ENCODE peak calls at places on chromosomes 5 and 9, in eight cellular contexts. One of them, this sample, is unnamed.

GRCh38 chr5:170986598-170986997 is 124.8 kb downstream of the RANBP17 start:
- DNase-seq in aorta: no peak
- DNase-seq in H7: no peak
- DNase-seq in CD4-positive, CD25-positive, alpha-beta regulatory T cell: peak
- DNase-seq in cardiac fibroblast: peak
- DNase-seq in fibroblast of lung: peak
- DNase-seq in K562: no peak
- DNase-seq in left ventricle myocardium inferior: no peak
- DNase-seq in this sample: peak

GRCh38 chr9:95457769-95458168 is 59.0 kb downstream of the PTCH1 start:
- DNase-seq in aorta: no peak
- DNase-seq in H7: no peak
- DNase-seq in CD4-positive, CD25-positive, alpha-beta regulatory T cell: no peak
- DNase-seq in cardiac fibroblast: no peak
- DNase-seq in fibroblast of lung: peak
- DNase-seq in K562: no peak
- DNase-seq in left ventricle myocardium inferior: no peak
- DNase-seq in this sample: no peak

GRCh38 chr9:3879315-3879714 is 353.5 kb upstream of the RFX3 start:
- DNase-seq in aorta: no peak
- DNase-seq in H7: no peak
- DNase-seq in CD4-positive, CD25-positive, alpha-beta regulatory T cell: no peak
- DNase-seq in cardiac fibroblast: no peak
- DNase-seq in fibroblast of lung: no peak
- DNase-seq in K562: no peak
- DNase-seq in left ventricle myocardium inferior: no peak
- DNase-seq in this sample: no peak

GRCh38 chr5:112419596-112420110 is 576 bp upstream of the EPB41L4A start:
- DNase-seq in aorta: peak
- DNase-seq in H7: peak
- DNase-seq in CD4-positive, CD25-positive, alpha-beta regulatory T cell: no peak
- DNase-seq in cardiac fibroblast: peak
- DNase-seq in fibroblast of lung: peak
- DNase-seq in K562: peak
- DNase-seq in left ventricle myocardium inferior: peak
- DNase-seq in this sample: peak

GRCh38 chr5:57349214-57349613 is 133.4 kb downstream of the ACTBL2 start:
- DNase-seq in aorta: no peak
- DNase-seq in H7: no peak
- DNase-seq in CD4-positive, CD25-positive, alpha-beta regulatory T cell: no peak
- DNase-seq in cardiac fibroblast: peak
- DNase-seq in fibroblast of lung: peak
- DNase-seq in K562: no peak
- DNase-seq in left ventricle myocardium inferior: no peak
- DNase-seq in this sample: peak

GRCh38 chr9:36456480-36457115 is 56.5 kb upstream of the RNF38 start:
- DNase-seq in aorta: no peak
- DNase-seq in H7: no peak
- DNase-seq in CD4-positive, CD25-positive, alpha-beta regulatory T cell: no peak
- DNase-seq in cardiac fibroblast: peak
- DNase-seq in fibroblast of lung: peak
- DNase-seq in K562: peak
- DNase-seq in left ventricle myocardium inferior: no peak
- DNase-seq in this sample: no peak

GRCh38 chr5:110321117-110321516 is 405.4 kb downstream of the TMEM232 start:
- DNase-seq in aorta: no peak
- DNase-seq in H7: no peak
- DNase-seq in CD4-positive, CD25-positive, alpha-beta regulatory T cell: no peak
- DNase-seq in cardiac fibroblast: no peak
- DNase-seq in fibroblast of lung: peak
- DNase-seq in K562: no peak
- DNase-seq in left ventricle myocardium inferior: no peak
- DNase-seq in this sample: no peak

GRCh38 chr9:135815433-135816178 is 91.7 kb downstream of the CAMSAP1 start:
- DNase-seq in aorta: peak
- DNase-seq in H7: no peak
- DNase-seq in CD4-positive, CD25-positive, alpha-beta regulatory T cell: no peak
- DNase-seq in cardiac fibroblast: no peak
- DNase-seq in fibroblast of lung: no peak
- DNase-seq in K562: no peak
- DNase-seq in left ventricle myocardium inferior: no peak
- DNase-seq in this sample: no peak

GRCh38 chr9:99181621-99182020 is 40.1 kb downstream of the ALG2 start:
- DNase-seq in aorta: no peak
- DNase-seq in H7: no peak
- DNase-seq in CD4-positive, CD25-positive, alpha-beta regulatory T cell: no peak
- DNase-seq in cardiac fibroblast: peak
- DNase-seq in fibroblast of lung: peak
- DNase-seq in K562: no peak
- DNase-seq in left ventricle myocardium inferior: no peak
- DNase-seq in this sample: peak

GRCh38 chr9:14608521-14608920 is 84.7 kb downstream of the ZDHHC21 start:
- DNase-seq in aorta: no peak
- DNase-seq in H7: no peak
- DNase-seq in CD4-positive, CD25-positive, alpha-beta regulatory T cell: no peak
- DNase-seq in cardiac fibroblast: no peak
- DNase-seq in fibroblast of lung: no peak
- DNase-seq in K562: no peak
- DNase-seq in left ventricle myocardium inferior: no peak
- DNase-seq in this sample: no peak

GRCh38 chr9:3906437-3907213 is 380.8 kb upstream of the RFX3 start:
- DNase-seq in aorta: no peak
- DNase-seq in H7: no peak
- DNase-seq in CD4-positive, CD25-positive, alpha-beta regulatory T cell: no peak
- DNase-seq in cardiac fibroblast: peak
- DNase-seq in fibroblast of lung: peak
- DNase-seq in K562: no peak
- DNase-seq in left ventricle myocardium inferior: no peak
- DNase-seq in this sample: no peak

GRCh38 chr5:1503301-1504243 is 20.2 kb downstream of the LPCAT1 start:
- DNase-seq in aorta: no peak
- DNase-seq in H7: no peak
- DNase-seq in CD4-positive, CD25-positive, alpha-beta regulatory T cell: peak
- DNase-seq in cardiac fibroblast: peak
- DNase-seq in fibroblast of lung: peak
- DNase-seq in K562: no peak
- DNase-seq in left ventricle myocardium inferior: peak
- DNase-seq in this sample: peak

GRCh38 chr9:107486674-107487520 is 2.7 kb downstream of the KLF4 start:
- DNase-seq in aorta: no peak
- DNase-seq in H7: no peak
- DNase-seq in CD4-positive, CD25-positive, alpha-beta regulatory T cell: no peak
- DNase-seq in cardiac fibroblast: no peak
- DNase-seq in fibroblast of lung: no peak
- DNase-seq in K562: no peak
- DNase-seq in left ventricle myocardium inferior: peak
- DNase-seq in this sample: no peak
- H3K4me3 ChIP-seq in aorta: no peak
- H3K4me3 ChIP-seq in H7: peak
- H3K4me3 ChIP-seq in CD4-positive, CD25-positive, alpha-beta regulatory T cell: no peak
- H3K4me3 ChIP-seq in cardiac fibroblast: peak
- H3K4me3 ChIP-seq in fibroblast of lung: peak
- H3K4me3 ChIP-seq in K562: no peak
- H3K4me3 ChIP-seq in left ventricle myocardium inferior: peak
- H3K4me3 ChIP-seq in this sample: no peak

GRCh38 chr5:116953251-116953934 is 378.8 kb upstream of the SEMA6A start:
- DNase-seq in aorta: no peak
- DNase-seq in H7: peak
- DNase-seq in CD4-positive, CD25-positive, alpha-beta regulatory T cell: no peak
- DNase-seq in cardiac fibroblast: no peak
- DNase-seq in fibroblast of lung: no peak
- DNase-seq in K562: no peak
- DNase-seq in left ventricle myocardium inferior: no peak
- DNase-seq in this sample: no peak
- H3K4me3 ChIP-seq in aorta: no peak
- H3K4me3 ChIP-seq in H7: no peak
- H3K4me3 ChIP-seq in CD4-positive, CD25-positive, alpha-beta regulatory T cell: no peak
- H3K4me3 ChIP-seq in cardiac fibroblast: no peak
- H3K4me3 ChIP-seq in fibroblast of lung: no peak
- H3K4me3 ChIP-seq in K562: no peak
- H3K4me3 ChIP-seq in left ventricle myocardium inferior: no peak
- H3K4me3 ChIP-seq in this sample: no peak

GRCh38 chr9:106287108-106287631 is 575.8 kb upstream of the ZNF462 start:
- DNase-seq in aorta: no peak
- DNase-seq in H7: no peak
- DNase-seq in CD4-positive, CD25-positive, alpha-beta regulatory T cell: no peak
- DNase-seq in cardiac fibroblast: no peak
- DNase-seq in fibroblast of lung: peak
- DNase-seq in K562: no peak
- DNase-seq in left ventricle myocardium inferior: no peak
- DNase-seq in this sample: no peak
- H3K4me3 ChIP-seq in aorta: no peak
- H3K4me3 ChIP-seq in H7: no peak
- H3K4me3 ChIP-seq in CD4-positive, CD25-positive, alpha-beta regulatory T cell: no peak
- H3K4me3 ChIP-seq in cardiac fibroblast: no peak
- H3K4me3 ChIP-seq in fibroblast of lung: no peak
- H3K4me3 ChIP-seq in K562: no peak
- H3K4me3 ChIP-seq in left ventricle myocardium inferior: peak
- H3K4me3 ChIP-seq in this sample: no peak

GRCh38 chr5:150155258-150156032 is at the start of gene PDGFRB:
- DNase-seq in aorta: peak
- DNase-seq in H7: peak
- DNase-seq in CD4-positive, CD25-positive, alpha-beta regulatory T cell: peak
- DNase-seq in cardiac fibroblast: peak
- DNase-seq in fibroblast of lung: peak
- DNase-seq in K562: peak
- DNase-seq in left ventricle myocardium inferior: peak
- DNase-seq in this sample: peak

GRCh38 chr5:150153957-150154617 is 1.6 kb downstream of the PDGFRB start:
- DNase-seq in aorta: no peak
- DNase-seq in H7: no peak
- DNase-seq in CD4-positive, CD25-positive, alpha-beta regulatory T cell: peak
- DNase-seq in cardiac fibroblast: peak
- DNase-seq in fibroblast of lung: peak
- DNase-seq in K562: no peak
- DNase-seq in left ventricle myocardium inferior: no peak
- DNase-seq in this sample: peak

GRCh38 chr5:150154618-150155134 is 969 bp downstream of the PDGFRB start:
- DNase-seq in aorta: no peak
- DNase-seq in H7: peak
- DNase-seq in CD4-positive, CD25-positive, alpha-beta regulatory T cell: no peak
- DNase-seq in cardiac fibroblast: no peak
- DNase-seq in fibroblast of lung: no peak
- DNase-seq in K562: no peak
- DNase-seq in left ventricle myocardium inferior: no peak
- DNase-seq in this sample: no peak

GRCh38 chr5:150153483-150153882 is 2.2 kb downstream of the PDGFRB start:
- DNase-seq in aorta: no peak
- DNase-seq in H7: no peak
- DNase-seq in CD4-positive, CD25-positive, alpha-beta regulatory T cell: no peak
- DNase-seq in cardiac fibroblast: no peak
- DNase-seq in fibroblast of lung: no peak
- DNase-seq in K562: no peak
- DNase-seq in left ventricle myocardium inferior: no peak
- DNase-seq in this sample: no peak

DNA sequence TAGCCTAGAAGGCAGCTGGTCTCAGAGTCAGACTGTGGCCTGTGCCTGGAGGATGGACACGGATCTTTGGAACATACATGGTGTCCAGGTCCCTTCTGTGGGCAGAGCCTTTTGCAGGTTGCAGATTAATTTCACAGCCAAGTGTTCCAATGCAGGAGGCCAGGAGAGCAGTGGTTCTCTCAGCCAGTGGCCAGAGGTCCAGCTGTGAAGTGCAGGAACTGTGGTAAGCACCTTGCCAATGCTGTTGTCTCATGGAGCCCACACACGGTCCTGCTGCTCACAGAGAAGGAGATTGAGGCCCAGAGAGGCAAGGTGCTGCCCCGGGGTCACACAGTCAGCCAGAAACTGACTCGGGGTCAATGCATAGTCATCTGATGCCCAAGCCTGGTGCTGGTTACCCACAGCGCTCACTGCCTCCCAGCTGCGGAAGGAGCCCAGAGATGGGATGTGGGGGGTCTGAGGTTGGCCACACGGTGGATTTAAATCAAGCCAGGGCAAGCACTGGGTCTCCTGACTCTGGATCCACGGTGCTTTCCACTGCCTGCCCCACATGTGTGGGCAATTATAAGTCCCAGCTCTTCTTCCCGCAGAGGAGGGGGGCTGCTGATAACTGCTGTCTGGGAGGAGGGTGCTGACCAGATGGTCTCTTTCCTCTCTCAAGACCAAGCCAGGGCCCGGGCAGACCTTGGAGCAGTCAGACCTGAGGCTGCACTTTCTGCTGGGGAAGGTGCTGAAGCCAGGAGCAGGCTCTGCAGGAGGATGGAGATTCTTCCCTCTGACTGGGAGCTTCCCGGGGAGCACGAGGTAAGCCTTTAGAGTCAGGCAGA is 2.8 kb downstream of the PDGFRB start:
- DNase-seq in aorta: no peak
- DNase-seq in H7: no peak
- DNase-seq in CD4-positive, CD25-positive, alpha-beta regulatory T cell: no peak
- DNase-seq in cardiac fibroblast: no peak
- DNase-seq in fibroblast of lung: peak
- DNase-seq in K562: no peak
- DNase-seq in left ventricle myocardium inferior: no peak
- DNase-seq in this sample: no peak
- H3K4me3 ChIP-seq in aorta: peak
- H3K4me3 ChIP-seq in H7: no peak
- H3K4me3 ChIP-seq in CD4-positive, CD25-positive, alpha-beta regulatory T cell: no peak
- H3K4me3 ChIP-seq in cardiac fibroblast: peak
- H3K4me3 ChIP-seq in fibroblast of lung: peak
- H3K4me3 ChIP-seq in K562: no peak
- H3K4me3 ChIP-seq in left ventricle myocardium inferior: peak
- H3K4me3 ChIP-seq in this sample: no peak

This sample was measured in cardiac muscle cell.